ENCODE peak calls at places on chromosomes 7 and 10, in ten cellular contexts. U is aorta; Z is choroid plexus epithelial cell; A is GM06990; T is mesendoderm; H is neural crest cell; O is activated CD4-positive, alpha-beta T cell treated with anti-CD3 and anti-CD28 coated beads, Interleukin-2, amount 50 U/mL, for 1 hour; K is NCI-H2029; C is activated CD8-positive, alpha-beta memory T cell treated with anti-CD3 and anti-CD28 coated beads, Interleukin-2, amount 50 U/mL, for 48 hours; J is NCI-H1694 treated with DMSO at 0.1 percent for 48 hours. W is an unnamed sample.

GRCh38 chr7:142508251-142508650 is 241.0 kb upstream of the PRSS1 start:
- DNase-seq in A (no peak), C (no peak), Z (peak), J (no peak), U (no peak), K (no peak), T (no peak), H (no peak), O (no peak), W (no peak)

GRCh38 chr7:92714767-92715166 is 121.6 kb downstream of the CDK6 start:
- DNase-seq in K (no peak), O (no peak), C (no peak), H (no peak), U (no peak), A (no peak), Z (no peak), T (no peak), J (no peak), W (no peak)

GRCh38 chr7:129925416-129926002 is 27.3 kb downstream of the UBE2H start:
- DNase-seq in A (no peak), C (no peak), J (no peak), H (no peak), T (no peak), K (no peak), Z (peak), U (no peak), O (no peak), W (no peak)

GRCh38 chr7:130878785-130879184 is 144.8 kb upstream of the KLF14 start:
- DNase-seq in U (no peak), H (no peak), O (no peak), C (peak), Z (peak), K (no peak), A (no peak), T (no peak), J (no peak), W (no peak)

GRCh38 chr10:63114031-63114814 is 18.9 kb upstream of the NRBF2 start:
- DNase-seq in A (no peak), Z (peak), T (no peak), C (no peak), O (no peak), U (no peak), H (no peak), J (no peak), K (no peak), W (no peak)

GRCh38 chr7:37111459-37111858 is 337.2 kb downstream of the ELMO1 start:
- DNase-seq in T (no peak), Z (no peak), H (no peak), K (no peak), U (no peak), C (no peak), J (no peak), A (no peak), O (no peak), W (no peak)

GRCh38 chr10:92957223-92958010 is 103.2 kb upstream of the CYP26C1 start:
- DNase-seq in C (no peak), O (no peak), A (no peak), Z (peak), U (no peak), H (no peak), J (no peak), T (no peak), K (no peak), W (no peak)

GRCh38 chr10:121069061-121069850 is 218.1 kb downstream of the WDR11 start:
- DNase-seq in J (no peak), T (no peak), O (no peak), K (no peak), Z (peak), C (no peak), H (no peak), U (no peak), A (peak), W (no peak)

GRCh38 chr7:46525876-46526275 is 604.8 kb upstream of the IGFBP3 start:
- DNase-seq in J (no peak), T (no peak), A (no peak), O (no peak), U (no peak), K (no peak), Z (peak), H (no peak), C (no peak), W (no peak)

GRCh38 chr10:31030216-31030615 is 1.4 kb downstream of the ZNF438 start:
- DNase-seq in U (no peak), Z (peak), T (no peak), C (no peak), O (no peak), A (no peak), K (no peak), J (no peak), H (no peak), W (no peak)

GRCh38 chr7:152313879-152314604 is 121.8 kb downstream of the KMT2C start:
- DNase-seq in K (peak), T (no peak), A (no peak), H (no peak), O (no peak), C (no peak), J (peak), U (no peak), Z (peak), W (peak)

GRCh38 chr7:110698576-110698975 is 392.4 kb upstream of the LRRN3 start:
- DNase-seq in Z (peak), T (no peak), U (no peak), A (no peak), C (no peak), K (no peak), H (no peak), J (no peak), O (no peak), W (no peak)

GRCh38 chr10:46016190-46016589 is 14.2 kb downstream of the NCOA4 start:
- DNase-seq in A (no peak), Z (no peak), C (no peak), O (no peak), H (no peak), K (no peak), U (no peak), T (no peak), J (no peak), W (no peak)

GRCh38 chr7:10412426-10413019 is 561.1 kb upstream of the PHF14 start:
- DNase-seq in J (peak), H (peak), A (no peak), U (no peak), T (peak), K (peak), O (no peak), Z (peak), C (no peak), W (peak)

GRCh38 chr10:113639966-113640365 is 23.9 kb downstream of the NRAP start:
- DNase-seq in O (no peak), A (no peak), Z (no peak), C (no peak), K (no peak), U (no peak), J (no peak), H (no peak), T (no peak), W (no peak)

GRCh38 chr10:110307805-110308204 is 3.1 kb upstream of the SMNDC1 start:
- DNase-seq in U (no peak), C (no peak), O (no peak), T (no peak), H (no peak), Z (no peak), J (no peak), A (no peak), K (no peak), W (no peak)

GRCh38 chr7:83457022-83457892 is 191.7 kb downstream of the SEMA3E start:
- DNase-seq in T (peak), J (no peak), O (no peak), H (no peak), Z (peak), U (no peak), A (no peak), K (no peak), C (no peak), W (no peak)

GRCh38 chr7:136405931-136406777 is 429.0 kb upstream of the MTPN start:
- DNase-seq in O (no peak), C (peak), Z (peak), T (peak), H (peak), K (peak), A (peak), U (no peak), J (peak), W (peak)

GRCh38 chr7:93239824-93240223 is 7.7 kb downstream of the VPS50 start:
- DNase-seq in C (no peak), J (no peak), Z (no peak), A (no peak), K (no peak), T (no peak), O (no peak), U (no peak), H (no peak), W (no peak)

GRCh38 chr7:122310119-122311021 is 5.8 kb upstream of the FEZF1 start:
- DNase-seq in A (no peak), O (no peak), C (no peak), U (no peak), J (no peak), H (no peak), Z (peak), K (no peak), T (peak), W (no peak)

GRCh38 chr10:25725917-25726716 is 207.9 kb upstream of the MYO3A start:
- DNase-seq in K (peak), Z (peak), A (no peak), T (peak), H (peak), O (no peak), U (no peak), J (peak), C (no peak), W (peak)

GRCh38 chr10:14200645-14201534 is 129.8 kb downstream of the FRMD4A start:
- DNase-seq in J (peak), U (no peak), A (no peak), O (no peak), K (no peak), T (peak), Z (no peak), C (peak), H (peak), W (peak)

GRCh38 chr7:134710854-134711624 is 64.4 kb downstream of the BPGM start:
- DNase-seq in A (no peak), K (no peak), U (no peak), T (peak), Z (no peak), C (peak), J (no peak), H (no peak), O (peak), W (no peak)

GRCh38 chr7:155901176-155901575 is 88.9 kb upstream of the SHH start:
- DNase-seq in O (no peak), A (no peak), C (no peak), T (no peak), Z (no peak), H (no peak), U (no peak), J (no peak), K (no peak), W (no peak)

GRCh38 chr10:21976739-21977138 is 26.8 kb downstream of the DNAJC1 start:
- DNase-seq in Z (peak), T (peak), J (no peak), H (peak), O (no peak), C (no peak), K (no peak), A (no peak), U (no peak), W (no peak)

GRCh38 chr10:117699436-117700075 is 157.0 kb downstream of the EMX2 start:
- DNase-seq in U (no peak), A (no peak), K (no peak), C (no peak), Z (no peak), J (no peak), T (no peak), O (no peak), H (no peak), W (no peak)

GRCh38 chr7:99825451-99825850 is 2.4 kb upstream of the CYP3A43 start:
- DNase-seq in Z (no peak), O (no peak), H (no peak), T (no peak), U (no peak), J (no peak), C (no peak), A (no peak), K (no peak), W (no peak)

GRCh38 chr10:5817322-5818047 is 4.3 kb upstream of the GDI2 start:
- DNase-seq in U (no peak), O (no peak), J (no peak), T (no peak), H (no peak), A (no peak), K (no peak), Z (no peak), C (peak), W (no peak)

GRCh38 chr10:45144666-45145065 is 143.9 kb downstream of the ZNF22 start:
- DNase-seq in U (no peak), Z (peak), A (no peak), T (no peak), K (no peak), J (no peak), C (no peak), O (no peak), H (no peak), W (no peak)

GRCh38 chr10:12783326-12783725 is 218.2 kb downstream of the CCDC3 start:
- DNase-seq in K (no peak), H (no peak), Z (no peak), T (no peak), A (no peak), J (no peak), U (no peak), O (no peak), C (no peak), W (no peak)

GRCh38 chr7:25752967-25753791 is 398.8 kb upstream of the NFE2L3 start:
- DNase-seq in H (peak), O (no peak), K (no peak), Z (no peak), A (no peak), T (peak), U (no peak), J (no peak), C (no peak), W (no peak)

GRCh38 chr10:5526691-5527331 is 2.0 kb downstream of the CALML3 start:
- DNase-seq in K (no peak), T (no peak), O (no peak), H (no peak), U (peak), C (peak), J (no peak), Z (no peak), A (no peak), W (no peak)

GRCh38 chr7:55977831-55978230 is 13.4 kb downstream of the NIPSNAP2 start:
- DNase-seq in T (no peak), J (peak), O (no peak), A (no peak), C (no peak), Z (peak), K (peak), H (no peak), U (no peak), W (no peak)

GRCh38 chr10:126588024-126588423 is 82.5 kb downstream of the C10orf90 start:
- DNase-seq in Z (no peak), H (no peak), C (no peak), T (no peak), O (no peak), A (no peak), K (no peak), U (no peak), J (no peak), W (no peak)

GRCh38 chr7:139784643-139785042 is 6.8 kb upstream of the HIPK2 start:
- DNase-seq in O (no peak), A (no peak), J (no peak), H (no peak), T (no peak), U (no peak), Z (no peak), K (no peak), C (no peak), W (no peak)

GRCh38 chr10:119290301-119291036 is 83.1 kb downstream of the GRK5 start:
- DNase-seq in H (no peak), A (no peak), K (no peak), T (peak), C (no peak), Z (peak), U (no peak), J (no peak), O (no peak), W (no peak)

GRCh38 chr10:21715531-21716195 is 181.6 kb downstream of the MLLT10 start:
- DNase-seq in T (peak), C (no peak), J (no peak), K (no peak), Z (peak), O (no peak), H (no peak), U (no peak), A (no peak), W (no peak)

GRCh38 chr10:61397175-61397986 is 55.8 kb downstream of the TMEM26 start:
- DNase-seq in A (no peak), C (no peak), U (no peak), H (no peak), T (no peak), Z (peak), O (no peak), J (no peak), K (no peak), W (no peak)

W was measured in NCI-H510A treated with DMSO at 0.1 percent for 48 hours.